ENCODE peak calls at places on chromosomes 16 and 17, in six cellular contexts. B is GM12878, D is H1, U is K562, Z is GM12892, M is HepG2. Q is an unnamed sample.

GRCh38 chr17:15957206-15957605 is 12.3 kb downstream of the ADORA2B start:
- DNase-seq in B (no peak), D (no peak), U (no peak), Z (no peak), M (no peak), Q (no peak)

GRCh38 chr17:72258711-72259110 is 137.9 kb downstream of the SOX9 start:
- DNase-seq in B (no peak), D (no peak), U (no peak), Z (no peak), M (no peak), Q (no peak)

GRCh38 chr16:51971184-51971583 is 575.8 kb downstream of the TOX3 start:
- DNase-seq in B (no peak), D (no peak), U (no peak), Z (no peak), M (no peak), Q (no peak)

GRCh38 chr16:720507-720989 is 398 bp upstream of the ANTKMT start:
- DNase-seq in B (no peak), D (no peak), U (peak), Z (peak), M (no peak), Q (peak)

GRCh38 chr17:66423436-66423922 is 121.1 kb downstream of the PRKCA start:
- DNase-seq in B (no peak), D (no peak), U (no peak), Z (no peak), M (no peak), Q (no peak)

GRCh38 chr16:73739049-73739769 is 557.4 kb upstream of the PSMD7 start:
- DNase-seq in B (no peak), D (no peak), U (no peak), Z (no peak), M (no peak), Q (no peak)

GRCh38 chr16:84928679-84929420 is 82.5 kb downstream of the ZDHHC7 start:
- DNase-seq in B (no peak), D (no peak), U (no peak), Z (no peak), M (no peak), Q (no peak)

GRCh38 chr17:65060855-65061254 is 4.3 kb upstream of the GNA13 start:
- DNase-seq in B (no peak), D (no peak), U (no peak), Z (no peak), M (no peak), Q (no peak)

GRCh38 chr17:59418732-59419166 is 87.3 kb downstream of the YPEL2 start:
- DNase-seq in B (no peak), D (no peak), U (no peak), Z (no peak), M (no peak), Q (no peak)

GRCh38 chr16:2532494-2533141 is 1.4 kb upstream of the CEMP1 start:
- DNase-seq in B (peak), D (peak), U (peak), Z (peak), M (peak), Q (no peak)
- TF ChIP-seq TAF1 in B (no peak), D (no peak), U (no peak), Z (no peak), M (no peak), Q (peak)

GRCh38 chr16:81610144-81610842 is 165.7 kb downstream of the CMIP start:
- DNase-seq in B (no peak), D (no peak), U (no peak), Z (no peak), M (no peak), Q (no peak)
- TF ChIP-seq POLR2AphosphoS5 in B (no peak), D (no peak), U (no peak), Z (no peak), M (no peak), Q (no peak)

GRCh38 chr16:3881499-3881995 is 1.0 kb upstream of the CREBBP start:
- DNase-seq in B (no peak), D (peak), U (peak), Z (no peak), M (no peak), Q (no peak)

GRCh38 chr16:3882531-3882930 is 2.0 kb upstream of the CREBBP start:
- DNase-seq in B (no peak), D (no peak), U (no peak), Z (no peak), M (no peak), Q (no peak)

GRCh38 chr16:3879887-3880564 is 487 bp downstream of the CREBBP start:
- DNase-seq in B (no peak), D (no peak), U (peak), Z (peak), M (no peak), Q (peak)

GRCh38 chr16:3879258-3879886 is 1.1 kb downstream of the CREBBP start:
- DNase-seq in B (no peak), D (no peak), U (no peak), Z (no peak), M (no peak), Q (no peak)

GRCh38 chr16:3880623-3881498 is at the start of gene CREBBP:
- DNase-seq in B (no peak), D (peak), U (peak), Z (peak), M (peak), Q (peak)
- TF ChIP-seq POLR2A in B (peak), D (peak), U (no peak), Z (no peak), M (peak), Q (no peak)

GRCh38 chr17:81292450-81292849 is 2.7 kb downstream of the SLC38A10 start:
- DNase-seq in B (no peak), D (no peak), U (no peak), Z (no peak), M (no peak), Q (no peak)
- TF ChIP-seq TAF1 in B (no peak), D (no peak), U (no peak), Z (no peak), M (no peak), Q (no peak)

GRCh38 chr16:89092013-89092412 is 1.6 kb upstream of the ACSF3 start:
- DNase-seq in B (no peak), D (no peak), U (no peak), Z (no peak), M (no peak), Q (no peak)

GRCh38 chr16:89096042-89096717 is 2.5 kb downstream of the ACSF3 start:
- DNase-seq in B (no peak), D (no peak), U (no peak), Z (no peak), M (no peak), Q (no peak)

GRCh38 chr16:89095401-89095974 is 1.8 kb downstream of the ACSF3 start:
- DNase-seq in B (no peak), D (peak), U (no peak), Z (no peak), M (no peak), Q (no peak)

GRCh38 chr16:89094252-89094901 is 725 bp downstream of the ACSF3 start:
- DNase-seq in B (no peak), D (no peak), U (no peak), Z (no peak), M (peak), Q (no peak)

GRCh38 chr16:89093602-89094251 is at the start of gene ACSF3:
- DNase-seq in B (no peak), D (peak), U (peak), Z (peak), M (no peak), Q (peak)
- TF ChIP-seq POLR2AphosphoS5 in B (peak), D (peak), U (peak), Z (peak), M (peak), Q (no peak)

Q was measured in GM12891.